ENCODE peak calls at places on chromosomes 11 and 22, in six cellular contexts. I, P, A, S, G and Z are unnamed samples.

GRCh38 chr11:10906521-10906920 is 48.7 kb upstream of the ZBED5 start:
- DNase-seq in G (no peak), I (peak; percentile 61), S (no peak), P (no peak), A (peak; percentile 35), Z (peak; percentile 56)

GRCh38 chr11:65885808-65886536 is 2.3 kb downstream of the FIBP start:
- DNase-seq in A (no peak), I (no peak), S (no peak), P (no peak), G (no peak), Z (no peak)

GRCh38 chr11:11510939-11511338 is 110.9 kb downstream of the GALNT18 start:
- DNase-seq in A (no peak), P (no peak), G (no peak), S (no peak), I (no peak), Z (peak; percentile 17)

GRCh38 chr22:17903564-17904295 is 120.6 kb downstream of the MICAL3 start:
- DNase-seq in P (no peak), G (no peak), S (no peak), I (no peak), A (no peak), Z (no peak)

GRCh38 chr11:125272092-125272491 is 107.5 kb downstream of the PKNOX2 start:
- DNase-seq in P (no peak), I (peak; percentile 45), S (no peak), G (no peak), A (no peak), Z (peak; percentile 33)

GRCh38 chr11:74838188-74838587 is 89.5 kb downstream of the RNF169 start:
- DNase-seq in I (no peak), S (no peak), G (no peak), P (no peak), A (no peak), Z (peak; percentile 23)

GRCh38 chr11:6357222-6357621 is 33.1 kb upstream of the SMPD1 start:
- DNase-seq in G (no peak), I (peak; percentile 80), P (peak; percentile 67), A (peak; percentile 88), S (peak; percentile 57), Z (peak; percentile 95)

GRCh38 chr11:74846770-74847169 is 98.1 kb downstream of the RNF169 start:
- DNase-seq in A (no peak), S (no peak), P (no peak), I (no peak), G (no peak), Z (no peak)

GRCh38 chr22:17870408-17870807 is 96.1 kb upstream of the BID start:
- DNase-seq in S (no peak), I (no peak), G (no peak), P (no peak), A (no peak), Z (no peak)

GRCh38 chr22:36758792-36759271 is 17.1 kb downstream of the IFT27 start:
- DNase-seq in P (no peak), S (no peak), I (no peak), A (no peak), G (no peak), Z (no peak)

GRCh38 chr11:13534358-13534757 is 38.6 kb upstream of the PTH start:
- DNase-seq in A (no peak), S (no peak), I (no peak), G (no peak), P (no peak), Z (no peak)

GRCh38 chr11:72409458-72409857 is 24.9 kb downstream of the CLPB start:
- DNase-seq in G (no peak), A (no peak), S (no peak), P (no peak), I (no peak), Z (no peak)

GRCh38 chr22:50035976-50036375 is 22.1 kb downstream of the TTLL8 start:
- DNase-seq in A (no peak), S (no peak), P (no peak), G (no peak), I (no peak), Z (no peak)

GRCh38 chr11:61168292-61168691 is 7.1 kb upstream of the VPS37C start:
- DNase-seq in I (no peak), A (no peak), G (no peak), P (no peak), S (no peak), Z (no peak)

GRCh38 chr11:45671246-45672171 is 6.1 kb upstream of the CHST1 start:
- DNase-seq in G (no peak), P (no peak), I (no peak), S (no peak), A (no peak), Z (no peak)

GRCh38 chr11:62497132-62497915 is 49.3 kb downstream of the AHNAK start:
- DNase-seq in G (no peak), A (peak; percentile 55), S (no peak), P (no peak), I (peak; percentile 74), Z (peak; percentile 81)

GRCh38 chr11:64276653-64277431 is 7.6 kb downstream of the BAD start:
- DNase-seq in P (no peak), A (no peak), G (no peak), I (peak; percentile 20), S (no peak), Z (no peak)

GRCh38 chr22:49212002-49212401 is 615.7 kb downstream of the BRD1 start:
- DNase-seq in I (no peak), P (no peak), A (no peak), G (no peak), S (no peak), Z (no peak)

GRCh38 chr11:59186130-59186594 is 14.2 kb downstream of the DTX4 start:
- DNase-seq in S (peak; percentile 58), A (no peak), G (peak; percentile 28), P (no peak), I (no peak), Z (no peak)

GRCh38 chr11:120108154-120108784 is 29.6 kb downstream of the TRIM29 start:
- DNase-seq in A (no peak), P (peak; percentile 8), G (peak; percentile 46), S (peak; percentile 59), I (peak; percentile 65), Z (peak; percentile 30)

GRCh38 chr11:106344392-106344791 is 266.9 kb downstream of the AASDHPPT start:
- DNase-seq in P (peak; percentile 53), S (no peak), G (no peak), A (peak; percentile 14), I (peak; percentile 90), Z (peak; percentile 75)

GRCh38 chr11:44936527-44936926 is 14.2 kb downstream of the TP53I11 start:
- DNase-seq in G (peak; percentile 76), P (peak; percentile 59), I (peak; percentile 91), A (peak; percentile 48), S (peak; percentile 84), Z (peak; percentile 76)

GRCh38 chr22:19807914-19808872 is 46.5 kb downstream of the GNB1L start:
- DNase-seq in S (no peak), I (no peak), P (no peak), A (no peak), G (no peak), Z (no peak)

GRCh38 chr11:14537134-14537599 is 17.0 kb upstream of the PSMA1 start:
- DNase-seq in S (peak; percentile 40), A (no peak), G (no peak), I (peak; percentile 55), P (no peak), Z (peak; percentile 15)

GRCh38 chr11:71078482-71078881 is 173.9 kb downstream of the SHANK2 start:
- DNase-seq in I (no peak), G (no peak), P (no peak), S (no peak), A (no peak), Z (no peak)

GRCh38 chr11:67419330-67420049 is 4.0 kb downstream of the CARNS1 start:
- DNase-seq in I (no peak), G (no peak), P (no peak), S (no peak), A (no peak), Z (no peak)

GRCh38 chr11:17542249-17542648 is 2.0 kb downstream of the USH1C start:
- DNase-seq in S (no peak), A (no peak), G (no peak), I (no peak), P (no peak), Z (no peak)

GRCh38 chr11:102794382-102794781 is 3.6 kb downstream of the MMP1 start:
- DNase-seq in A (no peak), S (no peak), G (no peak), I (peak; percentile 47), P (no peak), Z (peak; percentile 50)

GRCh38 chr11:116110356-116110755 is 606.1 kb upstream of the CADM1 start:
- DNase-seq in A (no peak), I (no peak), S (no peak), G (no peak), P (no peak), Z (no peak)

GRCh38 chr22:47052236-47053012 is 290.0 kb downstream of the TBC1D22A start:
- DNase-seq in I (no peak), P (no peak), S (no peak), A (no peak), G (no peak), Z (no peak)

GRCh38 chr22:46262449-46263207 is 515 bp downstream of the PKDREJ start:
- DNase-seq in A (no peak), G (no peak), I (peak; percentile 49), S (peak; percentile 17), P (no peak), Z (peak; percentile 35)

GRCh38 chr22:32422062-32422461 is 10.0 kb upstream of the RTCB start:
- DNase-seq in S (no peak), G (no peak), A (no peak), P (no peak), I (no peak), Z (no peak)

GRCh38 chr11:1083621-1084551 is 9.2 kb downstream of the MUC2 start:
- DNase-seq in I (no peak), A (no peak), G (no peak), P (no peak), S (no peak), Z (no peak)

GRCh38 chr11:131838016-131838415 is 467.6 kb downstream of the NTM start:
- DNase-seq in A (no peak), G (no peak), S (no peak), I (no peak), P (no peak), Z (no peak)

GRCh38 chr11:133082851-133083488 is 449.3 kb downstream of the OPCML start:
- DNase-seq in G (peak; percentile 41), S (peak; percentile 51), P (no peak), I (peak; percentile 37), A (no peak), Z (peak; percentile 17)

GRCh38 chr22:43094551-43094950 is 5.4 kb upstream of the TTLL1 start:
- DNase-seq in I (no peak), G (no peak), P (no peak), S (no peak), A (no peak), Z (no peak)